ENCODE peak calls at places on chromosomes 7 and 10, in four cellular contexts. One of them, this sample, is unnamed.

GRCh38 chr10:103870503-103870902 is 15.1 kb upstream of the SH3PXD2A start:
- DNase-seq in endothelial cell: no peak
- DNase-seq in stimulated activated CD4-positive, alpha-beta T cell treated with anti-CD3 and anti-CD28 coated beads, TNF-alpha, amount 100 ng/mL, for 1 hour: no peak
- DNase-seq in EH: peak
- DNase-seq in this sample: no peak

GRCh38 chr10:30378607-30379006 is 29.5 kb upstream of the MTPAP start:
- DNase-seq in EH: peak
- DNase-seq in endothelial cell: no peak
- DNase-seq in stimulated activated CD4-positive, alpha-beta T cell treated with anti-CD3 and anti-CD28 coated beads, TNF-alpha, amount 100 ng/mL, for 1 hour: no peak
- DNase-seq in this sample: no peak

GRCh38 chr7:46414946-46415345 is 493.9 kb upstream of the IGFBP3 start:
- DNase-seq in endothelial cell: no peak
- DNase-seq in EH: no peak
- DNase-seq in stimulated activated CD4-positive, alpha-beta T cell treated with anti-CD3 and anti-CD28 coated beads, TNF-alpha, amount 100 ng/mL, for 1 hour: no peak
- DNase-seq in this sample: no peak

GRCh38 chr10:119431034-119431767 is 111.3 kb downstream of the RGS10 start:
- DNase-seq in endothelial cell: no peak
- DNase-seq in stimulated activated CD4-positive, alpha-beta T cell treated with anti-CD3 and anti-CD28 coated beads, TNF-alpha, amount 100 ng/mL, for 1 hour: no peak
- DNase-seq in EH: no peak
- DNase-seq in this sample: no peak

GRCh38 chr10:3433988-3434387 is 261.4 kb upstream of the PITRM1 start:
- DNase-seq in stimulated activated CD4-positive, alpha-beta T cell treated with anti-CD3 and anti-CD28 coated beads, TNF-alpha, amount 100 ng/mL, for 1 hour: no peak
- DNase-seq in endothelial cell: no peak
- DNase-seq in EH: no peak
- DNase-seq in this sample: no peak

GRCh38 chr10:95907454-95908253 is at the start of gene CC2D2B:
- DNase-seq in endothelial cell: peak
- DNase-seq in EH: peak
- DNase-seq in stimulated activated CD4-positive, alpha-beta T cell treated with anti-CD3 and anti-CD28 coated beads, TNF-alpha, amount 100 ng/mL, for 1 hour: peak
- DNase-seq in this sample: peak

GRCh38 chr7:112649560-112649959 is 140.6 kb downstream of the TMEM168 start:
- DNase-seq in EH: peak
- DNase-seq in stimulated activated CD4-positive, alpha-beta T cell treated with anti-CD3 and anti-CD28 coated beads, TNF-alpha, amount 100 ng/mL, for 1 hour: no peak
- DNase-seq in endothelial cell: no peak
- DNase-seq in this sample: no peak

GRCh38 chr10:111578076-111578475 is 501.2 kb downstream of the ADRA2A start:
- DNase-seq in EH: no peak
- DNase-seq in endothelial cell: no peak
- DNase-seq in stimulated activated CD4-positive, alpha-beta T cell treated with anti-CD3 and anti-CD28 coated beads, TNF-alpha, amount 100 ng/mL, for 1 hour: no peak
- DNase-seq in this sample: no peak

GRCh38 chr10:1778570-1778969 is 41.2 kb upstream of the ADARB2 start:
- DNase-seq in endothelial cell: no peak
- DNase-seq in stimulated activated CD4-positive, alpha-beta T cell treated with anti-CD3 and anti-CD28 coated beads, TNF-alpha, amount 100 ng/mL, for 1 hour: no peak
- DNase-seq in EH: no peak
- DNase-seq in this sample: no peak

GRCh38 chr7:81467964-81468363 is 301.9 kb downstream of the HGF start:
- DNase-seq in EH: no peak
- DNase-seq in endothelial cell: no peak
- DNase-seq in stimulated activated CD4-positive, alpha-beta T cell treated with anti-CD3 and anti-CD28 coated beads, TNF-alpha, amount 100 ng/mL, for 1 hour: no peak
- DNase-seq in this sample: no peak

GRCh38 chr10:29946953-29947700 is 112.3 kb downstream of the JCAD start:
- DNase-seq in endothelial cell: no peak
- DNase-seq in stimulated activated CD4-positive, alpha-beta T cell treated with anti-CD3 and anti-CD28 coated beads, TNF-alpha, amount 100 ng/mL, for 1 hour: no peak
- DNase-seq in EH: peak
- DNase-seq in this sample: no peak

GRCh38 chr10:119502214-119502613 is 40.3 kb downstream of the RGS10 start:
- DNase-seq in EH: no peak
- DNase-seq in endothelial cell: no peak
- DNase-seq in stimulated activated CD4-positive, alpha-beta T cell treated with anti-CD3 and anti-CD28 coated beads, TNF-alpha, amount 100 ng/mL, for 1 hour: peak
- DNase-seq in this sample: no peak

GRCh38 chr7:140625908-140626868 is 14.4 kb downstream of the DENND2A start:
- DNase-seq in endothelial cell: peak
- DNase-seq in EH: peak
- DNase-seq in stimulated activated CD4-positive, alpha-beta T cell treated with anti-CD3 and anti-CD28 coated beads, TNF-alpha, amount 100 ng/mL, for 1 hour: no peak
- DNase-seq in this sample: peak

GRCh38 chr10:22505923-22506685 is 160.8 kb downstream of the SPAG6 start:
- DNase-seq in EH: peak
- DNase-seq in endothelial cell: no peak
- DNase-seq in stimulated activated CD4-positive, alpha-beta T cell treated with anti-CD3 and anti-CD28 coated beads, TNF-alpha, amount 100 ng/mL, for 1 hour: no peak
- DNase-seq in this sample: no peak

GRCh38 chr7:28112883-28113540 is 67.6 kb downstream of the JAZF1 start:
- DNase-seq in EH: no peak
- DNase-seq in endothelial cell: no peak
- DNase-seq in stimulated activated CD4-positive, alpha-beta T cell treated with anti-CD3 and anti-CD28 coated beads, TNF-alpha, amount 100 ng/mL, for 1 hour: no peak
- DNase-seq in this sample: no peak

GRCh38 chr7:25835191-25835590 is 316.8 kb upstream of the NFE2L3 start:
- DNase-seq in stimulated activated CD4-positive, alpha-beta T cell treated with anti-CD3 and anti-CD28 coated beads, TNF-alpha, amount 100 ng/mL, for 1 hour: no peak
- DNase-seq in endothelial cell: no peak
- DNase-seq in EH: peak
- DNase-seq in this sample: no peak

GRCh38 chr7:77550586-77550985 is 13.5 kb downstream of the PTPN12 start:
- DNase-seq in endothelial cell: no peak
- DNase-seq in stimulated activated CD4-positive, alpha-beta T cell treated with anti-CD3 and anti-CD28 coated beads, TNF-alpha, amount 100 ng/mL, for 1 hour: no peak
- DNase-seq in EH: peak
- DNase-seq in this sample: no peak

GRCh38 chr10:113788604-113789083 is 37.2 kb downstream of the PLEKHS1 start:
- DNase-seq in EH: peak
- DNase-seq in stimulated activated CD4-positive, alpha-beta T cell treated with anti-CD3 and anti-CD28 coated beads, TNF-alpha, amount 100 ng/mL, for 1 hour: no peak
- DNase-seq in endothelial cell: no peak
- DNase-seq in this sample: no peak

GRCh38 chr7:129784437-129784782 is 168.3 kb downstream of the UBE2H start:
- DNase-seq in stimulated activated CD4-positive, alpha-beta T cell treated with anti-CD3 and anti-CD28 coated beads, TNF-alpha, amount 100 ng/mL, for 1 hour: no peak
- DNase-seq in endothelial cell: no peak
- DNase-seq in EH: no peak
- DNase-seq in this sample: no peak

GRCh38 chr7:159067870-159068787 is 76.5 kb downstream of the VIPR2 start:
- DNase-seq in EH: no peak
- DNase-seq in stimulated activated CD4-positive, alpha-beta T cell treated with anti-CD3 and anti-CD28 coated beads, TNF-alpha, amount 100 ng/mL, for 1 hour: no peak
- DNase-seq in endothelial cell: no peak
- DNase-seq in this sample: no peak

GRCh38 chr7:43646603-43647313 is 63.9 kb downstream of the STK17A start:
- DNase-seq in stimulated activated CD4-positive, alpha-beta T cell treated with anti-CD3 and anti-CD28 coated beads, TNF-alpha, amount 100 ng/mL, for 1 hour: no peak
- DNase-seq in endothelial cell: no peak
- DNase-seq in EH: peak
- DNase-seq in this sample: no peak

GRCh38 chr7:22426463-22427121 is 69.6 kb upstream of the RAPGEF5 start:
- DNase-seq in stimulated activated CD4-positive, alpha-beta T cell treated with anti-CD3 and anti-CD28 coated beads, TNF-alpha, amount 100 ng/mL, for 1 hour: no peak
- DNase-seq in EH: no peak
- DNase-seq in endothelial cell: no peak
- DNase-seq in this sample: no peak

GRCh38 chr10:61974611-61975010 is 73.1 kb downstream of the ARID5B start:
- DNase-seq in EH: peak
- DNase-seq in stimulated activated CD4-positive, alpha-beta T cell treated with anti-CD3 and anti-CD28 coated beads, TNF-alpha, amount 100 ng/mL, for 1 hour: no peak
- DNase-seq in endothelial cell: no peak
- DNase-seq in this sample: no peak

GRCh38 chr7:42155836-42156540 is 81.0 kb downstream of the GLI3 start:
- DNase-seq in stimulated activated CD4-positive, alpha-beta T cell treated with anti-CD3 and anti-CD28 coated beads, TNF-alpha, amount 100 ng/mL, for 1 hour: no peak
- DNase-seq in endothelial cell: no peak
- DNase-seq in EH: peak
- DNase-seq in this sample: no peak

GRCh38 chr10:126294451-126294850 is 93.8 kb downstream of the ADAM12 start:
- DNase-seq in endothelial cell: no peak
- DNase-seq in stimulated activated CD4-positive, alpha-beta T cell treated with anti-CD3 and anti-CD28 coated beads, TNF-alpha, amount 100 ng/mL, for 1 hour: no peak
- DNase-seq in EH: no peak
- DNase-seq in this sample: no peak

GRCh38 chr10:7866191-7866590 is 47.9 kb downstream of the TAF3 start:
- DNase-seq in stimulated activated CD4-positive, alpha-beta T cell treated with anti-CD3 and anti-CD28 coated beads, TNF-alpha, amount 100 ng/mL, for 1 hour: no peak
- DNase-seq in endothelial cell: no peak
- DNase-seq in EH: peak
- DNase-seq in this sample: no peak

GRCh38 chr7:30970594-30971094 is 6.9 kb downstream of the GHRHR start:
- DNase-seq in EH: no peak
- DNase-seq in stimulated activated CD4-positive, alpha-beta T cell treated with anti-CD3 and anti-CD28 coated beads, TNF-alpha, amount 100 ng/mL, for 1 hour: no peak
- DNase-seq in endothelial cell: no peak
- DNase-seq in this sample: no peak

GRCh38 chr7:157009170-157009777 is 1.2 kb downstream of the MNX1 start:
- DNase-seq in endothelial cell: no peak
- DNase-seq in EH: no peak
- DNase-seq in stimulated activated CD4-positive, alpha-beta T cell treated with anti-CD3 and anti-CD28 coated beads, TNF-alpha, amount 100 ng/mL, for 1 hour: no peak
- DNase-seq in this sample: peak

GRCh38 chr7:20114463-20114862 is 102.7 kb downstream of the MACC1 start:
- DNase-seq in EH: no peak
- DNase-seq in stimulated activated CD4-positive, alpha-beta T cell treated with anti-CD3 and anti-CD28 coated beads, TNF-alpha, amount 100 ng/mL, for 1 hour: no peak
- DNase-seq in endothelial cell: no peak
- DNase-seq in this sample: no peak

GRCh38 chr7:130654850-130655249 is 13.7 kb downstream of the COPG2 start:
- DNase-seq in stimulated activated CD4-positive, alpha-beta T cell treated with anti-CD3 and anti-CD28 coated beads, TNF-alpha, amount 100 ng/mL, for 1 hour: no peak
- DNase-seq in endothelial cell: no peak
- DNase-seq in EH: no peak
- DNase-seq in this sample: no peak

GRCh38 chr7:88291401-88292173 is 15.1 kb downstream of the STEAP4 start:
- DNase-seq in EH: no peak
- DNase-seq in endothelial cell: no peak
- DNase-seq in stimulated activated CD4-positive, alpha-beta T cell treated with anti-CD3 and anti-CD28 coated beads, TNF-alpha, amount 100 ng/mL, for 1 hour: no peak
- DNase-seq in this sample: no peak

GRCh38 chr7:154953006-154953684 is 49.8 kb downstream of the PAXIP1 start:
- DNase-seq in endothelial cell: peak
- DNase-seq in EH: peak
- DNase-seq in stimulated activated CD4-positive, alpha-beta T cell treated with anti-CD3 and anti-CD28 coated beads, TNF-alpha, amount 100 ng/mL, for 1 hour: peak
- DNase-seq in this sample: no peak

GRCh38 chr7:158395780-158396214 is 191.8 kb downstream of the PTPRN2 start:
- DNase-seq in stimulated activated CD4-positive, alpha-beta T cell treated with anti-CD3 and anti-CD28 coated beads, TNF-alpha, amount 100 ng/mL, for 1 hour: no peak
- DNase-seq in endothelial cell: no peak
- DNase-seq in EH: no peak
- DNase-seq in this sample: peak